ENCODE peak calls at places on chromosome 5, in six cellular contexts. F is HEK293T, D is cardiac fibroblast, M is GM03348, P is left cardiac atrium, K is mesenteric fat pad. S is an unnamed sample.

GRCh38 chr5:73529081-73529480 is 30.8 kb downstream of the BTF3 start:
- DNase-seq in D (no peak), P (no peak), K (no peak), M (peak), F (no peak), S (no peak)

GRCh38 chr5:14246350-14247053 is 103.4 kb downstream of the TRIO start:
- DNase-seq in M (no peak), K (no peak), F (no peak), P (no peak), D (no peak), S (no peak)

GRCh38 chr5:90182726-90183125 is 226.8 kb downstream of the CETN3 start:
- DNase-seq in M (no peak), D (no peak), P (no peak), F (no peak), K (no peak), S (no peak)

GRCh38 chr5:68395302-68395701 is 179.7 kb downstream of the PIK3R1 start:
- DNase-seq in P (no peak), D (no peak), K (no peak), M (no peak), F (no peak), S (no peak)

GRCh38 chr5:83042507-83042906 is 34.7 kb downstream of the TMEM167A start:
- DNase-seq in P (no peak), F (no peak), D (no peak), M (no peak), K (no peak), S (no peak)

GRCh38 chr5:140083120-140083519 is 30.8 kb upstream of the PURA start:
- DNase-seq in F (no peak), P (no peak), M (no peak), K (no peak), D (no peak), S (no peak)

GRCh38 chr5:158700231-158700996 is 399.3 kb downstream of the EBF1 start:
- DNase-seq in F (no peak), D (peak), K (no peak), M (peak), P (no peak), S (no peak)

GRCh38 chr5:156812959-156813358 is 37.1 kb upstream of the PPP1R2B start:
- DNase-seq in M (no peak), D (no peak), P (no peak), F (no peak), K (no peak), S (no peak)

GRCh38 chr5:132473019-132473531 is 17.5 kb downstream of the IRF1 start:
- DNase-seq in P (no peak), D (no peak), M (no peak), F (no peak), K (peak), S (no peak)

GRCh38 chr5:114176356-114176755 is 185.5 kb upstream of the KCNN2 start:
- DNase-seq in M (no peak), K (no peak), F (no peak), D (peak), P (no peak), S (no peak)

GRCh38 chr5:32304622-32305021 is 8.1 kb downstream of the MTMR12 start:
- DNase-seq in D (no peak), M (no peak), F (no peak), K (no peak), P (no peak), S (no peak)

GRCh38 chr5:86684222-86684621 is 66.5 kb downstream of the COX7C start:
- DNase-seq in K (no peak), F (no peak), D (no peak), P (no peak), M (no peak), S (no peak)

GRCh38 chr5:51380603-51381207 is 2.5 kb upstream of the ISL1 start:
- DNase-seq in K (no peak), M (peak), D (no peak), P (no peak), F (no peak), S (no peak)

GRCh38 chr5:155700333-155700732 is 626.6 kb upstream of the SGCD start:
- DNase-seq in F (no peak), P (no peak), D (no peak), M (peak), K (no peak), S (no peak)

GRCh38 chr5:56908942-56909293 is 478 bp upstream of the SETD9 start:
- DNase-seq in P (peak), K (no peak), D (no peak), F (peak), M (peak), S (no peak)

GRCh38 chr5:167912944-167913343 is 378.5 kb upstream of the WWC1 start:
- DNase-seq in K (no peak), M (no peak), D (peak), P (no peak), F (no peak), S (peak)

GRCh38 chr5:143737073-143737472 is 74.9 kb upstream of the HMHB1 start:
- DNase-seq in M (no peak), K (no peak), D (no peak), F (no peak), P (no peak), S (no peak)

GRCh38 chr5:39441838-39442237 is 17.1 kb upstream of the DAB2 start:
- DNase-seq in F (no peak), M (no peak), K (no peak), P (no peak), D (no peak), S (no peak)

GRCh38 chr5:1521671-1522600 is 1.8 kb downstream of the LPCAT1 start:
- DNase-seq in M (peak), P (peak), K (peak), D (peak), F (peak), S (no peak)

GRCh38 chr5:174317261-174317894 is 271.9 kb downstream of the NSG2 start:
- DNase-seq in F (peak), D (peak), M (peak), P (peak), K (peak), S (no peak)

GRCh38 chr5:14190194-14191164 is 47.3 kb downstream of the TRIO start:
- DNase-seq in M (peak), F (no peak), P (peak), K (no peak), D (peak), S (peak)